ENCODE peak calls at places on chromosomes 16 and 17, in four cellular contexts. I, C, W and O are unnamed samples.

GRCh38 chr17:3039748-3040147 is 23.7 kb downstream of the OR1D5 start:
- DNase-seq in W (no peak), I (no peak), C (no peak), O (no peak)

GRCh38 chr16:1261131-1261917 is 5.5 kb downstream of the TPSD1 start:
- DNase-seq in I (no peak), W (no peak), C (no peak), O (no peak)

GRCh38 chr17:40329981-40330794 is 21.2 kb downstream of the RARA start:
- DNase-seq in W (no peak), C (no peak), I (no peak), O (no peak)

GRCh38 chr16:58753711-58754134 is 19.6 kb upstream of the GOT2 start:
- DNase-seq in C (no peak), I (no peak), W (no peak), O (no peak)

GRCh38 chr16:51982715-51983680 is 563.9 kb downstream of the TOX3 start:
- DNase-seq in C (peak; percentile 63), W (peak; percentile 26), I (peak; percentile 72), O (peak; percentile 30)

GRCh38 chr16:86120201-86120981 is 221.4 kb downstream of the IRF8 start:
- DNase-seq in W (no peak), C (no peak), I (peak; percentile 59), O (no peak)

GRCh38 chr17:28498652-28499365 is 7.3 kb upstream of the FOXN1 start:
- DNase-seq in I (no peak), C (no peak), W (no peak), O (no peak)

GRCh38 chr17:1067282-1067956 is 70.5 kb downstream of the TIMM22 start:
- DNase-seq in I (no peak), W (no peak), C (peak; percentile 71), O (no peak)

GRCh38 chr17:28372945-28373274 is 1.4 kb downstream of the SARM1 start:
- DNase-seq in W (no peak), I (no peak), C (no peak), O (no peak)

GRCh38 chr17:63552211-63552610 is 1.9 kb downstream of the DCAF7 start:
- DNase-seq in I (no peak), W (no peak), C (no peak), O (no peak)